ENCODE peak calls at places on chromosomes 6 and 20, in eight cellular contexts. H, E, V, X, L, A, B and J are unnamed samples.

GRCh38 chr6:127637830-127638229 is 60.9 kb downstream of the C6orf58 start:
- DNase-seq in H (no peak), E (no peak), V (no peak), X (no peak), L (peak; percentile 23), A (no peak), B (no peak), J (peak; percentile 47)

GRCh38 chr20:5806457-5807263 is 56.5 kb downstream of the SHLD1 start:
- DNase-seq in H (no peak), E (no peak), V (no peak), X (no peak), L (no peak), A (no peak), B (no peak), J (no peak)

GRCh38 chr6:134520181-134521115 is 202.5 kb upstream of the SGK1 start:
- DNase-seq in H (no peak), E (no peak), V (no peak), X (peak; percentile 83), L (peak; percentile 79), A (no peak), B (no peak), J (peak; percentile 40)

GRCh38 chr20:64116016-64116415 is 8.7 kb upstream of the NPBWR2 start:
- DNase-seq in H (peak; percentile 39), E (no peak), V (no peak), X (no peak), L (no peak), A (peak; percentile 48), B (no peak), J (no peak)

GRCh38 chr6:86685230-86685797 is 252.0 kb upstream of the HTR1E start:
- DNase-seq in H (no peak), E (no peak), V (no peak), X (no peak), L (no peak), A (no peak), B (no peak), J (no peak)

GRCh38 chr6:168045141-168045691 is 33.8 kb downstream of the FRMD1 start:
- DNase-seq in H (no peak), E (no peak), V (peak; percentile 37), X (no peak), L (no peak), A (peak; percentile 57), B (no peak), J (no peak)

GRCh38 chr6:92682999-92683398 is 736.4 kb downstream of the EPHA7 start:
- DNase-seq in H (no peak), E (no peak), V (no peak), X (no peak), L (no peak), A (no peak), B (no peak), J (peak; percentile 3)

GRCh38 chr20:18767676-18768075 is 45.9 kb upstream of the SCP2D1 start:
- DNase-seq in H (no peak), E (no peak), V (no peak), X (no peak), L (no peak), A (no peak), B (no peak), J (no peak)

GRCh38 chr6:31179042-31179386 is 8.5 kb upstream of the POU5F1 start:
- DNase-seq in H (no peak), E (no peak), V (no peak), X (no peak), L (no peak), A (no peak), B (no peak), J (no peak)

GRCh38 chr6:31178143-31179041 is 7.9 kb upstream of the POU5F1 start:
- DNase-seq in H (no peak), E (no peak), V (no peak), X (peak; percentile 33), L (peak; percentile 28), A (no peak), B (no peak), J (no peak)

GRCh38 chr6:31175961-31176360 is 5.5 kb upstream of the POU5F1 start:
- DNase-seq in H (no peak), E (no peak), V (no peak), X (no peak), L (peak; percentile 58), A (no peak), B (no peak), J (peak; percentile 57)

GRCh38 chr6:31179896-31180295 is 9.4 kb upstream of the POU5F1 start:
- DNase-seq in H (no peak), E (no peak), V (no peak), X (no peak), L (no peak), A (no peak), B (no peak), J (no peak)

DNA sequence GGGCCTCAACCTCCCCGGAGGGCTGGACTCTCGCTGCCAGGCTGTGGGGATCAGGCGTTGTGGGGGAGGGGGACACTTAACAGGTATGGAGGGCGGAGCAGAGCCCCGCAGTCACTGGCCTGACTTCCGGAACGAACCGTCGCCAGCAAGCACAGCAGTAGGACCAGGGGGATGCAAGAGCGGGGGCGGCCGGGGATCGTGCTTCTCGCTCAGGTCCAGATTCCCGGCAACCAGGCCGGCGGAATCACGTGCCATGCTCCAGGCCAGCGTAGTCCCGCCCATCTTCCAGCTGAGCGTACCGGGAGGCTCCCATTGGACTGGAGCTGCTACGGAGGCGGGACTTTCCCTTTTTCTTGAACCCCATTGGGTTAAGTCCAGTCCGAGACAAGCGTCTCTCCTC is 10.0 kb upstream of the POU5F1 start:
- DNase-seq in H (peak; percentile 87), E (peak; percentile 78), V (peak; percentile 80), X (no peak), L (peak; percentile 80), A (peak; percentile 86), B (peak; percentile 86), J (peak; percentile 76)
- H3K4me3 ChIP-seq in H (peak overlapping the region; percentile 52), E (peak overlapping the region; percentile 3), V (peak overlapping the region; percentile 59), X (peak overlapping the region; percentile 22), L (peak overlapping the region; percentile 49), A (peak overlapping the region; percentile 47), B (peak overlapping the region; percentile 64), J (peak overlapping the region; percentile 58)

GRCh38 chr6:149454405-149454848 is 30.4 kb downstream of the ZC3H12D start:
- DNase-seq in H (peak; percentile 97), E (peak; percentile 79), V (peak; percentile 99), X (peak; percentile 47), L (peak; percentile 91), A (peak; percentile 97), B (no peak), J (peak; percentile 95)

GRCh38 chr6:149453597-149454340 is 31.0 kb downstream of the ZC3H12D start:
- DNase-seq in H (no peak), E (no peak), V (no peak), X (no peak), L (no peak), A (no peak), B (no peak), J (no peak)

GRCh38 chr6:149450679-149451360 is 34.0 kb downstream of the ZC3H12D start:
- DNase-seq in H (peak; percentile 66), E (peak; percentile 26), V (peak; percentile 55), X (no peak), L (no peak), A (peak; percentile 81), B (no peak), J (no peak)

GRCh38 chr6:149451361-149452061 is 33.3 kb downstream of the ZC3H12D start:
- DNase-seq in H (peak; percentile 54), E (no peak), V (peak; percentile 46), X (no peak), L (no peak), A (peak; percentile 85), B (no peak), J (no peak)

DNA sequence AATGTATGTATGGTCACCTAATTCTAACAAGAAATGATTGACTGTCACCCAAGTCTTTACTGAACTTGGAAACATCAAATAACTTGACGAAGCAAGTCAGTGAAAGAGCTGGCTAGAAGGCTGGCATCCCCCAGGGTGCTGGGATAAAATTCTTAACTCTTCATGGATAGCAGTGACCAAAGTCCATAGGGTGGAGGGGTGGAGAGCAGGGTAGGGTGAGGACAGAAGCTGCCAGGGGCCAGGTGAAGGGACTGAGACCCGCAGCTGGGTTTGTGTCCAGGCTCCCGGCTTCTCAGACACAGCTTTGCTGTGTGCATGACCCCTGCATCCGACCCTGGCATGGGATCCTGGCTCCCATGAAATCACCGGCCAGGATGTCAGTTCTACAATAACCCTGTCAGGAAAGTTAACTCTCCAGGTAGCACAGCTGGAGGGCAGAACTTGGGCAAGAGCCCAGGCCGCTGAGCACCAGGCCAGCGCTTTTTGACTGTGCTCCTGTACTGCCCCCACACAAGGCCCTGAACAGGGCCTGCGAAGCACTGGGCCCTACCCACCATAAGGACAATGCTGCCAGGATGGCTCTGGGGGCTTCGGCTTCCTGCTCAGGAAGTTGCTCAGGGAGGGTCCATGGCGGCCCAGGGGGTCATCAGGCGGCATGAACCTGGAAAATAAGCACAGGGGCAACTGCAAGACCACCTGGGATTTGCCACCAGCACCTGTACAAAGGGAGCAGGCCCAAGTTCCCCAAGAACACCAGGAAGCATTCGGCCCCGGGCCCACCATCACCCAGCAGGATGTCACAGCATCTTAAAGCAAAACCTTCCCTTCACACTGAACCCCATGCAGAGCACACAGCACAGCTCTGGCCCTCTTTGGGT is 32.5 kb downstream of the ZC3H12D start:
- DNase-seq in H (no peak), E (no peak), V (no peak), X (no peak), L (no peak), A (no peak), B (no peak), J (no peak)
- H3K4me3 ChIP-seq in H (no peak overlapping the region), E (no peak overlapping the region), V (no peak overlapping the region), X (no peak overlapping the region), L (no peak overlapping the region), A (no peak overlapping the region), B (no peak overlapping the region), J (no peak overlapping the region)

GRCh38 chr6:26053929-26054658 is 33.1 kb upstream of the HFE start:
- DNase-seq in H (no peak), E (no peak), V (no peak), X (peak; percentile 15), L (peak; percentile 55), A (no peak), B (peak; percentile 58), J (peak; percentile 19)

GRCh38 chr6:26054937-26055669 is 32.1 kb upstream of the HFE start:
- DNase-seq in H (peak; percentile 86), E (peak; percentile 94), V (peak; percentile 66), X (peak; percentile 95), L (peak; percentile 98), A (peak; percentile 84), B (peak; percentile 93), J (peak; percentile 98)

GRCh38 chr6:26055670-26056582 is 31.3 kb upstream of the HFE start:
- DNase-seq in H (peak; percentile 95), E (peak; percentile 94), V (peak; percentile 88), X (peak; percentile 75), L (peak; percentile 94), A (peak; percentile 95), B (peak; percentile 89), J (peak; percentile 85)

GRCh38 chr6:26056583-26057350 is 30.5 kb upstream of the HFE start:
- DNase-seq in H (no peak), E (peak; percentile 46), V (no peak), X (peak; percentile 12), L (peak; percentile 56), A (no peak), B (peak; percentile 73), J (peak; percentile 24)

GRCh38 chr6:26054659-26054936 is 32.6 kb upstream of the HFE start:
- DNase-seq in H (no peak), E (no peak), V (no peak), X (no peak), L (no peak), A (no peak), B (no peak), J (no peak)
- H3K4me3 ChIP-seq in H (peak overlapping the region; percentile 85), E (peak overlapping the region; percentile 85), V (peak overlapping the region; percentile 79), X (peak overlapping the region; percentile 60), L (peak overlapping the region; percentile 68), A (peak overlapping the region; percentile 76), B (peak overlapping the region; percentile 70), J (peak overlapping the region; percentile 77)

DNA sequence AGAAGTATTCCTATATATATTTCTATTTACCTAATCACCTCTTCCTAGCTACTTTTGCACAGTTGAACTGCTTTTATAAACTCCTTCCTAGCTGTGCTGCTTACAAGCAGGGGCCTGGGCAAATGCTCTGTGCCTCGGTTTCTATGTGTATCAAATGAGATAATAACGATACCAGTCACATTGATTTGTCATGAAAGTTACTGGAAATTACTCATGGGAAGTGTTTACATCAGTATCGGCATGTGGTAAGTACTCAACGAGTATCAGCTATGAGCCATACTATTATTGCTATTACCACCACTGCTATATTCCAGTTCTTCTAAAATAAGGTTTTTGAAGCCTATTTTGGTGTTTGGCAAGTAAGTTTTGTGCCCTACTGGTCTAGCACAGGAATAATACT is 4.9 kb downstream of the LAMA4 start:
- DNase-seq in H (no peak), E (no peak), V (no peak), X (no peak), L (peak; percentile 78), A (no peak), B (no peak), J (peak; percentile 48)
- H3K4me3 ChIP-seq in H (no peak overlapping the region), E (peak overlapping the region; percentile 2), V (peak overlapping the region; percentile 1), X (no peak overlapping the region), L (no peak overlapping the region), A (no peak overlapping the region), B (no peak overlapping the region), J (peak overlapping the region; percentile 25)